ENCODE peak calls at places on chromosome 15, in four cellular contexts. A is K562, K is GM12878, N is A549. M is an unnamed sample.

GRCh38 chr15:22263738-22264137 is 183.4 kb downstream of the OR4M2 start:
- DNase-seq in K (no peak), N (no peak), A (no peak), M (no peak)

GRCh38 chr15:98668566-98669308 is 20.4 kb downstream of the IGF1R start:
- DNase-seq in K (peak; percentile 38), A (no peak), N (no peak), M (no peak)

GRCh38 chr15:73052679-73053397 is 575 bp downstream of the NEO1 start:
- DNase-seq in A (peak; percentile 21), N (peak; percentile 62), K (no peak), M (peak; percentile 37)

GRCh38 chr15:70892912-70893560 is 410 bp downstream of the LRRC49 start:
- DNase-seq in N (peak; percentile 72), A (no peak), K (no peak), M (peak; percentile 6)

GRCh38 chr15:92963794-92964193 is 63.7 kb downstream of the CHD2 start:
- DNase-seq in A (no peak), K (no peak), N (no peak), M (no peak)

GRCh38 chr15:29448320-29448719 is 178.7 kb upstream of the NSMCE3 start:
- DNase-seq in K (no peak), N (no peak), A (no peak), M (no peak)

GRCh38 chr15:60417112-60417511 is 19.3 kb upstream of the ANXA2 start:
- DNase-seq in K (no peak), A (peak; percentile 57), N (no peak), M (no peak)

GRCh38 chr15:31275331-31276262 is 51.0 kb upstream of the KLF13 start:
- DNase-seq in N (no peak), K (no peak), A (no peak), M (no peak)

GRCh38 chr15:101407439-101407838 is 82.1 kb downstream of the PCSK6 start:
- DNase-seq in N (no peak), A (no peak), K (peak; percentile 15), M (no peak)
- TF ChIP-seq CHD4 in N (no peak), A (no peak), K (no peak), M (no peak)

GRCh38 chr15:69060744-69061143 is 46.2 kb downstream of the NOX5 start:
- DNase-seq in K (no peak), A (no peak), N (no peak), M (no peak)

GRCh38 chr15:69060041-69060481 is 45.6 kb downstream of the NOX5 start:
- DNase-seq in A (no peak), N (no peak), K (no peak), M (no peak)

GRCh38 chr15:69056365-69056764 is 41.9 kb downstream of the NOX5 start:
- DNase-seq in A (no peak), N (no peak), K (no peak), M (no peak)

GRCh38 chr15:69061414-69061842 is 46.9 kb downstream of the NOX5 start:
- DNase-seq in N (no peak), A (no peak), K (no peak), M (no peak)

GRCh38 chr15:69059170-69059943 is 44.9 kb downstream of the NOX5 start:
- DNase-seq in A (peak; percentile 88), K (peak; percentile 19), N (peak; percentile 92), M (peak; percentile 83)
- TF ChIP-seq CHD4 in A (no peak), K (no peak), N (no peak), M (no peak)

DNA sequence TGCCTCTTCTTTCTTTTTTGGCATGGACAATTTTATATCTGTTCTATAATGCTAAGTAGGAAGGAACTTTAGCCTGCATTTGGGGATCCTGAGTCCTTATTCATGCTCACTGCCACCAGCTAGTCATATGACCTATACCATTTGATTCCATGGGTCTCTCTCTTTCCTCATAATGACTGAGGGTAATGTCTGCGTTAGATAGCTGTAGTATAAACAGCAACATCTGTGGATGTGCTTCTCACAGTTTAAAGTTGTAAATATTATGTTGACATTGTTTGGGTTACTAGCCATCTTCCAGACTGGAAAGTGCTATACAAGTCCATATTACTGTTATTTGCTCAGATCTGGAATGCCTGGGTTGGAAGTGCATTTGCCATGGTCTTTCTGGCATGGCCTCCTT is 274.9 kb upstream of the SEMA6D start:
- DNase-seq in K (no peak), N (no peak), A (no peak), M (no peak)
- TF ChIP-seq CHD4 in K (no peak), N (no peak), A (no peak), M (no peak)

GRCh38 chr15:76034111-76034510 is 21.9 kb upstream of the NRG4 start:
- DNase-seq in A (no peak), N (no peak), K (no peak), M (no peak)
- TF ChIP-seq CHD4 in A (no peak), N (no peak), K (no peak), M (no peak)

DNA sequence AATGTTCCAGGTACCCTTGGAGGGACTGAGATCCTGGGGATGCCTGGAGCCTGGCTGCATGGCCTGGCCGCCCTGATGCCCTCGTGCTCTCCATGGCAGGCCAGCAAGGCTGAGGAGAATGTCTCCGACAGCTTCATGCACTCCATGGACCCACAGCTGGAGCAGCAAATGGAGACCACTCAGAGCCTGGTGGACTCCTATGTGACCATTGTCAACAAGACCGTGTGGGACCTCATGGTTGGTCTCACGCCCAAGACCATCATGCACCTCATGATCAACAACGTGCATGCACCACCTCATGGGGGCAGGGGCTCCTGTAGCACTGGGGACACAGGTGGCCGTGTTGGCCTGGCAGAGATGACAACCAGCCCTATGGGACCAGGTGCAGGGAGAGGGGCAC is 19.7 kb downstream of the GOLGA6A start:
- DNase-seq in K (no peak), A (no peak), N (no peak), M (no peak)
- TF ChIP-seq CHD4 in K (no peak), A (no peak), N (no peak), M (no peak)

DNA sequence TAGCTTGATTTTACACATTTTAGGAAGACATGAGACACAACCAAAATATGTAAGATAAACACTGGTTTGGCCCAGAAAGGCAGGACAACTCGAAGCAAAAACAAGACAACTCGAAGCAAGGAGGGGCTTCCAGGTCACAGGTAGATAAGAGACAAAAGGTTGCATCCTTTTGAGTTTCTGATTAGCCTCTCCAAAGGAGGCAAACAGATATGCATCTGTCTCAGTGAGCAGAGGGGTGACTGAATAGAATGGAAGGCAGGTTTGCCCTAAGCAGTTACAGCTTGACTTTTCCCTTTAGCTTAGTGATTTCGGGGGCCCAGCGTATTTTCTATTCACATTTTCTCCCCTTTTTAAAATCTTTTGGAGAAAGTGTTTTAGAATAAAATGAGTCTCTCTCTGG is 74.7 kb downstream of the GLDN start:
- DNase-seq in A (no peak), K (no peak), N (no peak), M (no peak)
- TF ChIP-seq CHD4 in A (no peak), K (no peak), N (no peak), M (no peak)

DNA sequence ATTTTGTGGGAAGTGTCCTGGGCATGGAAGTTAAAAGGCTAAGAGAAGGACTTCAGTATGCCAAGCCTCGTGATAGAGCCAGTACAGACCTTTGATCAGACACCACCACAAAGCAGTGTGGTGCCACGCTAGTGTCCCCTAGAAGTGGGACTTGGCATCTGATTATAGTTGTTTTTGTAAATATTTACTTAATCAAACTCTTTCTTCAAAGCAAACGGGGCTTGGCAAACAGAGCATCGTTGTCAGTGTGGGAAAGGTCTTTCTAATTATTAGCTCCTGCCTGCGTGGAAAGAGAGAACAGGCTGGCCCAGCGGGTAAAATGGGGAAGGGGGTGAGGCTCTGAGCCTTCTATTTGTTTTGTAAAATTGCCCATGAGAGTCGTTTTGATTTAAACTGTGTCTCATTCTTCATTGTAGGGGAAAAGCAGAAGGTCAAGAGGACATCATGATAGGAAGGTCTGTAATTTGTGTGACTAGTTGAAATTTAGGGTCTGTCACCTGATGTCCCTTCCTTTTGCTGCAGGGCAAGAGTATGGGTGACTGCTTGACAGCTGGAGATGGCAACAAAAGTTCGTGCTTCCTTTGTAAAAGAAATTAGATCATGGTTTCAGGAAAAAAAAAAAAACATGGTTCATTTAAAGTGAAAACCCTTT is 105.0 kb downstream of the IQCH start:
- DNase-seq in N (no peak), K (no peak), A (no peak), M (peak; percentile 22)
- TF ChIP-seq CHD4 in N (no peak), K (no peak), A (no peak), M (no peak)

GRCh38 chr15:45116482-45117326 is 2.6 kb downstream of the DUOXA2 start:
- DNase-seq in A (no peak), N (no peak), K (no peak), M (no peak)
- TF ChIP-seq CHD4 in A (no peak), N (no peak), K (no peak), M (no peak)

GRCh38 chr15:63049747-63050439 is 7.3 kb downstream of the TPM1 start:
- DNase-seq in K (no peak), N (peak; percentile 53), A (no peak), M (peak; percentile 56)
- TF ChIP-seq CHD4 in K (no peak), N (no peak), A (no peak), M (no peak)

DNA sequence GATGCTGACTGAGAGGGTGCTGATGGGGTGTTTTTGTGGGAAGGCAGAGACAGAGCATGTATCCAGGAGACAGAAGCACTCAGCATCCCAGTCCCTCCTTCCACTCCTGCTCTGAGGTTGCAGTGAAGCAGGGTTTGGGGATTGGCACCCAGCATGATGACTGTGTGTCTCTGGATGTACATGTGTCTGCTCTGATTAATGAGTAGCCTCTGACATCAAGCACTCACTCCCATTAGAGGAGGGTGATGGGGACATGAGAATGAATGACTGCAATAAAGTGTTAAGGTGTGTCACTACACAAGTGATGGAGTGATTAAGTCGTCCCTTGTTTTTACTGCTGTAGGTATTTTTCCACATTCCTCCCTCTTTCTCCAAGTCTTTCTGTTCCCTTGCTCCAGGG is 9.6 kb upstream of the MYZAP start:
- DNase-seq in N (no peak), A (no peak), K (no peak), M (no peak)
- TF ChIP-seq CHD4 in N (no peak), A (no peak), K (no peak), M (no peak)

M was measured in HepG2.